ENCODE peak calls at places on chromosomes 7 and 10, in seven cellular contexts. One of them, this sample, is unnamed.
A peak's percentile ranks its signal among the peaks of the same experiment; 100 is the strongest.

GRCh38 chr10:92965314-92965713 is 95.3 kb upstream of the CYP26C1 start:
- DNase-seq in CD8-positive, alpha-beta T cell: no peak
- DNase-seq in esophagus squamous epithelium: no peak
- DNase-seq in heart left ventricle: no peak
- DNase-seq in IMR-90: peak; percentile 73
- DNase-seq in sigmoid colon: no peak
- DNase-seq in PC-3: peak; percentile 68
- DNase-seq in this sample: peak; percentile 33

GRCh38 chr10:124225468-124226270 is 132.3 kb upstream of the CHST15 start:
- DNase-seq in CD8-positive, alpha-beta T cell: no peak
- DNase-seq in esophagus squamous epithelium: no peak
- DNase-seq in heart left ventricle: no peak
- DNase-seq in IMR-90: no peak
- DNase-seq in sigmoid colon: no peak
- DNase-seq in PC-3: no peak
- DNase-seq in this sample: no peak

GRCh38 chr10:126247454-126247975 is 140.8 kb downstream of the ADAM12 start:
- DNase-seq in CD8-positive, alpha-beta T cell: no peak
- DNase-seq in esophagus squamous epithelium: no peak
- DNase-seq in heart left ventricle: peak; percentile 76
- DNase-seq in IMR-90: peak; percentile 100
- DNase-seq in sigmoid colon: peak; percentile 83
- DNase-seq in PC-3: peak; percentile 94
- DNase-seq in this sample: no peak

GRCh38 chr10:4527281-4527960 is 298.6 kb upstream of the AKR1E2 start:
- DNase-seq in CD8-positive, alpha-beta T cell: no peak
- DNase-seq in esophagus squamous epithelium: no peak
- DNase-seq in heart left ventricle: no peak
- DNase-seq in IMR-90: peak; percentile 41
- DNase-seq in sigmoid colon: no peak
- DNase-seq in PC-3: peak; percentile 20
- DNase-seq in this sample: no peak

GRCh38 chr7:85595639-85596268 is 408.9 kb upstream of the SEMA3D start:
- DNase-seq in CD8-positive, alpha-beta T cell: no peak
- DNase-seq in esophagus squamous epithelium: no peak
- DNase-seq in heart left ventricle: no peak
- DNase-seq in IMR-90: peak; percentile 75
- DNase-seq in sigmoid colon: no peak
- DNase-seq in PC-3: peak; percentile 54
- DNase-seq in this sample: no peak

GRCh38 chr7:155021699-155022145 is 18.8 kb upstream of the PAXIP1 start:
- DNase-seq in CD8-positive, alpha-beta T cell: no peak
- DNase-seq in esophagus squamous epithelium: no peak
- DNase-seq in heart left ventricle: no peak
- DNase-seq in IMR-90: no peak
- DNase-seq in sigmoid colon: no peak
- DNase-seq in PC-3: no peak
- DNase-seq in this sample: no peak

GRCh38 chr10:12382157-12382548 is 32.8 kb downstream of the CAMK1D start:
- DNase-seq in CD8-positive, alpha-beta T cell: no peak
- DNase-seq in esophagus squamous epithelium: no peak
- DNase-seq in heart left ventricle: no peak
- DNase-seq in IMR-90: no peak
- DNase-seq in sigmoid colon: no peak
- DNase-seq in PC-3: no peak
- DNase-seq in this sample: no peak

GRCh38 chr7:155227004-155227787 is 70.5 kb upstream of the INSIG1 start:
- DNase-seq in CD8-positive, alpha-beta T cell: no peak
- DNase-seq in esophagus squamous epithelium: no peak
- DNase-seq in heart left ventricle: no peak
- DNase-seq in IMR-90: no peak
- DNase-seq in sigmoid colon: peak; percentile 39
- DNase-seq in PC-3: no peak
- DNase-seq in this sample: no peak

GRCh38 chr7:137454169-137455166 is 110.9 kb upstream of the PTN start:
- DNase-seq in CD8-positive, alpha-beta T cell: no peak
- DNase-seq in esophagus squamous epithelium: no peak
- DNase-seq in heart left ventricle: no peak
- DNase-seq in IMR-90: peak; percentile 93
- DNase-seq in sigmoid colon: peak; percentile 92
- DNase-seq in PC-3: peak; percentile 69
- DNase-seq in this sample: no peak

GRCh38 chr7:133828906-133829305 is 298.2 kb upstream of the LRGUK start:
- DNase-seq in CD8-positive, alpha-beta T cell: no peak
- DNase-seq in esophagus squamous epithelium: no peak
- DNase-seq in heart left ventricle: no peak
- DNase-seq in IMR-90: no peak
- DNase-seq in sigmoid colon: no peak
- DNase-seq in PC-3: no peak
- DNase-seq in this sample: no peak

GRCh38 chr7:29343379-29343778 is 148.8 kb downstream of the CHN2 start:
- DNase-seq in CD8-positive, alpha-beta T cell: no peak
- DNase-seq in esophagus squamous epithelium: no peak
- DNase-seq in heart left ventricle: no peak
- DNase-seq in IMR-90: no peak
- DNase-seq in sigmoid colon: no peak
- DNase-seq in PC-3: no peak
- DNase-seq in this sample: no peak

GRCh38 chr10:1412531-1413189 is 324.7 kb downstream of the ADARB2 start:
- DNase-seq in CD8-positive, alpha-beta T cell: no peak
- DNase-seq in esophagus squamous epithelium: no peak
- DNase-seq in heart left ventricle: no peak
- DNase-seq in IMR-90: no peak
- DNase-seq in sigmoid colon: no peak
- DNase-seq in PC-3: no peak
- DNase-seq in this sample: no peak

GRCh38 chr10:108465871-108466641 is 1301.5 kb upstream of the SORCS1 start:
- DNase-seq in CD8-positive, alpha-beta T cell: no peak
- DNase-seq in esophagus squamous epithelium: no peak
- DNase-seq in heart left ventricle: peak; percentile 47
- DNase-seq in IMR-90: no peak
- DNase-seq in sigmoid colon: peak; percentile 70
- DNase-seq in PC-3: no peak
- DNase-seq in this sample: peak; percentile 52

GRCh38 chr7:26534649-26535482 is 243.2 kb downstream of the SNX10 start:
- DNase-seq in CD8-positive, alpha-beta T cell: no peak
- DNase-seq in esophagus squamous epithelium: no peak
- DNase-seq in heart left ventricle: no peak
- DNase-seq in IMR-90: no peak
- DNase-seq in sigmoid colon: no peak
- DNase-seq in PC-3: no peak
- DNase-seq in this sample: no peak

GRCh38 chr7:97018126-97018601 is 6.5 kb downstream of the DLX5 start:
- DNase-seq in CD8-positive, alpha-beta T cell: no peak
- DNase-seq in esophagus squamous epithelium: no peak
- DNase-seq in heart left ventricle: no peak
- DNase-seq in IMR-90: no peak
- DNase-seq in sigmoid colon: no peak
- DNase-seq in PC-3: no peak
- DNase-seq in this sample: no peak

GRCh38 chr10:13143761-13144160 is 17.6 kb upstream of the MCM10 start:
- DNase-seq in CD8-positive, alpha-beta T cell: no peak
- DNase-seq in esophagus squamous epithelium: no peak
- DNase-seq in heart left ventricle: no peak
- DNase-seq in IMR-90: no peak
- DNase-seq in sigmoid colon: no peak
- DNase-seq in PC-3: no peak
- DNase-seq in this sample: no peak

GRCh38 chr7:8441106-8441590 is 7.7 kb downstream of the NXPH1 start:
- DNase-seq in CD8-positive, alpha-beta T cell: no peak
- DNase-seq in esophagus squamous epithelium: no peak
- DNase-seq in heart left ventricle: no peak
- DNase-seq in IMR-90: no peak
- DNase-seq in sigmoid colon: no peak
- DNase-seq in PC-3: no peak
- DNase-seq in this sample: no peak

GRCh38 chr7:8442814-8443304 is 9.4 kb downstream of the NXPH1 start:
- DNase-seq in CD8-positive, alpha-beta T cell: no peak
- DNase-seq in esophagus squamous epithelium: no peak
- DNase-seq in heart left ventricle: peak; percentile 67
- DNase-seq in IMR-90: no peak
- DNase-seq in sigmoid colon: no peak
- DNase-seq in PC-3: no peak
- DNase-seq in this sample: peak; percentile 61

GRCh38 chr7:8441602-8442294 is 8.3 kb downstream of the NXPH1 start:
- DNase-seq in CD8-positive, alpha-beta T cell: no peak
- DNase-seq in esophagus squamous epithelium: no peak
- DNase-seq in heart left ventricle: no peak
- DNase-seq in IMR-90: no peak
- DNase-seq in sigmoid colon: no peak
- DNase-seq in PC-3: no peak
- DNase-seq in this sample: no peak

GRCh38 chr7:8442295-8442813 is 8.9 kb downstream of the NXPH1 start:
- DNase-seq in CD8-positive, alpha-beta T cell: no peak
- DNase-seq in esophagus squamous epithelium: no peak
- DNase-seq in heart left ventricle: no peak
- DNase-seq in IMR-90: no peak
- DNase-seq in sigmoid colon: no peak
- DNase-seq in PC-3: no peak
- DNase-seq in this sample: no peak

GRCh38 chr7:8443871-8444756 is 10.7 kb downstream of the NXPH1 start:
- DNase-seq in CD8-positive, alpha-beta T cell: no peak
- DNase-seq in esophagus squamous epithelium: no peak
- DNase-seq in heart left ventricle: no peak
- DNase-seq in IMR-90: no peak
- DNase-seq in sigmoid colon: no peak
- DNase-seq in PC-3: no peak
- DNase-seq in this sample: peak; percentile 3
- H3K4me3 ChIP-seq in CD8-positive, alpha-beta T cell: no peak overlapping the region
- H3K4me3 ChIP-seq in esophagus squamous epithelium: no peak overlapping the region
- H3K4me3 ChIP-seq in heart left ventricle: peak overlapping the region; percentile 2
- H3K4me3 ChIP-seq in IMR-90: no peak overlapping the region
- H3K4me3 ChIP-seq in sigmoid colon: no peak overlapping the region
- H3K4me3 ChIP-seq in PC-3: no peak overlapping the region
- H3K4me3 ChIP-seq in this sample: no peak overlapping the region

DNA sequence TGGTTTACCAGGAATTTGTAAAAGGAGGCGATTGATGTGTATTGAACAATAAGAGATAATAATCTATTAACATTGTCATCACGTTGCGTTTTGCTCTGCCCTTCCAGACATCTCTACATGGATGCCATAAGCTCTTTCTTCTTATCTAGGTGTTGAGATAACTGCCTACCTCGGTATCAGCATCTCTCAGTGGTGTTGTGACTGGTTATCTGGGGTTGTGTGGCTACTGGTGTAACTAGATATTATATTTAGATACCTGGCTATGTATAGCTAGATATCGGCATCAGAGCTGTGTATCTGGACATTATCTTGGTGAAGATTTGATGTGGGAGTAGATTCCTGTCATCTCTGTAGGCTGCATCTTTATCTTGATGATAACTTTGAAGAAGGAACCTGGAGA is 17.2 kb downstream of the GATA3 start:
- DNase-seq in CD8-positive, alpha-beta T cell: no peak
- DNase-seq in esophagus squamous epithelium: no peak
- DNase-seq in heart left ventricle: no peak
- DNase-seq in IMR-90: no peak
- DNase-seq in sigmoid colon: no peak
- DNase-seq in PC-3: no peak
- DNase-seq in this sample: no peak
- H3K4me1 ChIP-seq in CD8-positive, alpha-beta T cell: peaks cover 2% of the 10 kb centered on the region
- H3K4me1 ChIP-seq in esophagus squamous epithelium: no peaks in the 10 kb centered on the region
- H3K4me1 ChIP-seq in heart left ventricle: no peaks in the 10 kb centered on the region
- H3K4me1 ChIP-seq in IMR-90: peaks cover 7% of the 10 kb centered on the region
- H3K4me1 ChIP-seq in sigmoid colon: no peaks in the 10 kb centered on the region
- H3K4me1 ChIP-seq in PC-3: no peaks in the 10 kb centered on the region
- H3K4me1 ChIP-seq in this sample: no peaks in the 10 kb centered on the region

GRCh38 chr7:142334806-142335205 is 76.9 kb upstream of the PRSS58 start:
- DNase-seq in CD8-positive, alpha-beta T cell: no peak
- DNase-seq in esophagus squamous epithelium: no peak
- DNase-seq in heart left ventricle: no peak
- DNase-seq in IMR-90: no peak
- DNase-seq in sigmoid colon: no peak
- DNase-seq in PC-3: no peak
- DNase-seq in this sample: no peak
- TF ChIP-seq CTCF in CD8-positive, alpha-beta T cell: no peak
- TF ChIP-seq CTCF in esophagus squamous epithelium: no peak
- TF ChIP-seq CTCF in heart left ventricle: no peak
- TF ChIP-seq CTCF in IMR-90: no peak
- TF ChIP-seq CTCF in sigmoid colon: no peak
- TF ChIP-seq CTCF in PC-3: no peak
- TF ChIP-seq CTCF in this sample: no peak

GRCh38 chr10:122876493-122876855 is 2.9 kb downstream of the FAM24B start:
- DNase-seq in CD8-positive, alpha-beta T cell: no peak
- DNase-seq in esophagus squamous epithelium: no peak
- DNase-seq in heart left ventricle: no peak
- DNase-seq in IMR-90: no peak
- DNase-seq in sigmoid colon: no peak
- DNase-seq in PC-3: no peak
- DNase-seq in this sample: no peak

GRCh38 chr10:122877264-122877663 is 2.1 kb downstream of the FAM24B start:
- DNase-seq in CD8-positive, alpha-beta T cell: no peak
- DNase-seq in esophagus squamous epithelium: no peak
- DNase-seq in heart left ventricle: no peak
- DNase-seq in IMR-90: no peak
- DNase-seq in sigmoid colon: no peak
- DNase-seq in PC-3: no peak
- DNase-seq in this sample: no peak

GRCh38 chr10:122882798-122883197 is 3.4 kb upstream of the FAM24B start:
- DNase-seq in CD8-positive, alpha-beta T cell: no peak
- DNase-seq in esophagus squamous epithelium: no peak
- DNase-seq in heart left ventricle: no peak
- DNase-seq in IMR-90: no peak
- DNase-seq in sigmoid colon: no peak
- DNase-seq in PC-3: no peak
- DNase-seq in this sample: no peak

GRCh38 chr10:122878799-122879338 is 512 bp downstream of the FAM24B start:
- DNase-seq in CD8-positive, alpha-beta T cell: no peak
- DNase-seq in esophagus squamous epithelium: no peak
- DNase-seq in heart left ventricle: no peak
- DNase-seq in IMR-90: no peak
- DNase-seq in sigmoid colon: no peak
- DNase-seq in PC-3: peak; percentile 19
- DNase-seq in this sample: no peak

DNA sequence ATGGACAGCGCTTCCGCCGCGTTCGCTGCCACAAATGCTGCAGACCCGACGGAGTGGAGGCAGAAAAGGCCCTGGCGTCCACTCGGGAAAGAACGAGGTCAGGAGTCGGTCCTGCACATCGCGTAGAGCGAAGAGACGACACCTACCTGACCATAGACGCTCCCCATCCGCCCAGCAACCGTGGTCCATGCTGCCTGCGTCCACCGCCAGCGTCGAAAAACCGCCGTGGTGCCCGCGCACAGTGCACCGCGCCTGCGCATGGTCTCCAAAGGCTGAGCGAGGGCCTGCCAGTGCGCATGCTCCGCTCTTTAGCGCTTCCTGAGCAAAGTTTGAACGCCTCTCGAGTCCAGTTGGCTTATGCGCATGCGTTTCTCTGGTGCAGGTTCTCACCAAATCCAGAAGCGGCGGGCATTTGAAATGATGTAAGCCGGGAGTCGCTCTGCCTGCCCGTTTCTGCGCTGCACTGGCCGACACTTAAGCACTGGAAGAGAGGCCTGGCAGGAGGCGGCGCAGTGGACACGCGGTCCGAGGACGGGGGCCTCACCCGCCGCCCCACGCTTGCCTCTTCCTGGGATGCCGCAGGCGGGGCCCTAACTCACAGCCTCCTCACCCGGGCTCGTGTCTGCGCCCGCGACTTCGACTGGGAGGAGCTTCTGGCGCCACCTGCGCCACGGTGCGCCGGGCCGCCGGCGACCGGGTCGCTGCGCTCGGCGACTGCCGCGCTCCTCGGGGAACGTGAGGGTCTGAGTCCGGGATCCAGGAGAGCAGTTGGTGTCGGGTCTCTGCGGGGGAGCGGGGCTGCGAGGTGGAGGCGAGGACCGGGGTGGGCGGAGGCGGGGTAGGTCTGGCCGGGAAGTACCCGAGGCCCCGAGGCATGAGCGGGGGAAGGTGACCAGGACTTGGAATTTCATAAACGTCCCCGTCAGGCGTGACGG is at the start of gene FAM24B:
- DNase-seq in CD8-positive, alpha-beta T cell: peak; percentile 93
- DNase-seq in esophagus squamous epithelium: peak; percentile 62
- DNase-seq in heart left ventricle: peak; percentile 95
- DNase-seq in IMR-90: peak; percentile 98
- DNase-seq in sigmoid colon: peak; percentile 98
- DNase-seq in PC-3: peak; percentile 94
- DNase-seq in this sample: peak; percentile 97
- H3K4me3 ChIP-seq in CD8-positive, alpha-beta T cell: peak within 1 kb of the TSS; percentile 56
- H3K4me3 ChIP-seq in esophagus squamous epithelium: peak within 1 kb of the TSS; percentile 74
- H3K4me3 ChIP-seq in heart left ventricle: peak within 1 kb of the TSS; percentile 66
- H3K4me3 ChIP-seq in IMR-90: peak within 1 kb of the TSS; percentile 78
- H3K4me3 ChIP-seq in sigmoid colon: peak within 1 kb of the TSS; percentile 51
- H3K4me3 ChIP-seq in PC-3: peak within 1 kb of the TSS; percentile 76
- H3K4me3 ChIP-seq in this sample: peak within 1 kb of the TSS; percentile 25